ENCODE peak calls at places on chromosomes 11 and 22, in ten cellular contexts. C, P, T, A, S, G, I, E, U and R are unnamed samples.

GRCh38 chr11:35321532-35322320 is 97.6 kb downstream of the SLC1A2 start:
- DNase-seq in C (no peak), P (no peak), T (no peak), A (no peak), S (no peak), G (no peak), I (peak), E (no peak), U (no peak), R (no peak)

GRCh38 chr11:34155057-34155758 is 49.8 kb downstream of the NAT10 start:
- DNase-seq in C (no peak), P (no peak), T (no peak), A (no peak), S (no peak), G (no peak), I (no peak), E (no peak), U (no peak), R (no peak)

GRCh38 chr22:38262051-38262795 is 10.6 kb downstream of the TMEM184B start:
- DNase-seq in C (no peak), P (no peak), T (peak), A (no peak), S (no peak), G (no peak), I (no peak), E (peak), U (peak), R (peak)

GRCh38 chr11:113896156-113896879 is 8.3 kb upstream of the HTR3B start:
- DNase-seq in C (no peak), P (no peak), T (no peak), A (peak), S (no peak), G (no peak), I (no peak), E (peak), U (peak), R (peak)

GRCh38 chr11:57493507-57494503 is 21.7 kb downstream of the SLC43A1 start:
- DNase-seq in C (no peak), P (peak), T (no peak), A (no peak), S (peak), G (peak), I (no peak), E (peak), U (peak), R (no peak)

GRCh38 chr11:111540114-111540920 is at the start of gene LAYN:
- DNase-seq in C (no peak), P (peak), T (peak), A (no peak), S (no peak), G (peak), I (no peak), E (no peak), U (no peak), R (no peak)

GRCh38 chr11:69636512-69636866 is 4.5 kb upstream of the CCND1 start:
- DNase-seq in C (no peak), P (no peak), T (peak), A (no peak), S (no peak), G (peak), I (no peak), E (peak), U (no peak), R (peak)

GRCh38 chr11:112922606-112923005 is 38.6 kb upstream of the NCAM1 start:
- DNase-seq in C (no peak), P (no peak), T (no peak), A (no peak), S (no peak), G (no peak), I (no peak), E (no peak), U (no peak), R (no peak)

GRCh38 chr11:76558473-76558872 is 112.1 kb downstream of the LRRC32 start:
- DNase-seq in C (no peak), P (no peak), T (no peak), A (no peak), S (no peak), G (no peak), I (no peak), E (no peak), U (no peak), R (no peak)

GRCh38 chr11:86896486-86896885 is 58.7 kb downstream of the FZD4 start:
- DNase-seq in C (no peak), P (no peak), T (no peak), A (no peak), S (no peak), G (no peak), I (peak), E (no peak), U (no peak), R (no peak)

GRCh38 chr11:11472096-11472495 is 119.0 kb upstream of the CSNK2A3 start:
- DNase-seq in C (no peak), P (no peak), T (no peak), A (no peak), S (no peak), G (no peak), I (no peak), E (no peak), U (no peak), R (no peak)